ENCODE peak calls at places on chromosome 13, in five cellular contexts. One of them, this sample, is unnamed.

GRCh38 chr13:20142019-20142926 is 18.6 kb downstream of the GJA3 start:
- DNase-seq in left lung: peak; percentile 79
- DNase-seq in dorsolateral prefrontal cortex: no peak
- DNase-seq in tibial nerve: no peak
- DNase-seq in DND-41: no peak
- DNase-seq in this sample: no peak

GRCh38 chr13:99985243-99985874 is 3.8 kb downstream of the ZIC2 start:
- DNase-seq in tibial nerve: no peak
- DNase-seq in dorsolateral prefrontal cortex: no peak
- DNase-seq in DND-41: no peak
- DNase-seq in left lung: peak; percentile 72
- DNase-seq in this sample: no peak

GRCh38 chr13:59674616-59675015 is 489.1 kb downstream of the DIAPH3 start:
- DNase-seq in tibial nerve: no peak
- DNase-seq in dorsolateral prefrontal cortex: no peak
- DNase-seq in DND-41: no peak
- DNase-seq in left lung: no peak
- DNase-seq in this sample: no peak

GRCh38 chr13:95100525-95101121 is 200.6 kb downstream of the ABCC4 start:
- DNase-seq in DND-41: no peak
- DNase-seq in tibial nerve: no peak
- DNase-seq in left lung: no peak
- DNase-seq in dorsolateral prefrontal cortex: no peak
- DNase-seq in this sample: no peak

GRCh38 chr13:102291587-102292218 is 110.1 kb downstream of the FGF14 start:
- DNase-seq in DND-41: no peak
- DNase-seq in left lung: no peak
- DNase-seq in tibial nerve: no peak
- DNase-seq in dorsolateral prefrontal cortex: no peak
- DNase-seq in this sample: no peak

GRCh38 chr13:41802684-41803554 is 158.0 kb downstream of the VWA8 start:
- DNase-seq in left lung: no peak
- DNase-seq in DND-41: no peak
- DNase-seq in tibial nerve: no peak
- DNase-seq in dorsolateral prefrontal cortex: no peak
- DNase-seq in this sample: no peak

GRCh38 chr13:43009506-43009905 is 13.9 kb upstream of the DNAJC15 start:
- DNase-seq in tibial nerve: no peak
- DNase-seq in DND-41: no peak
- DNase-seq in dorsolateral prefrontal cortex: no peak
- DNase-seq in left lung: no peak
- DNase-seq in this sample: no peak

GRCh38 chr13:61756031-61756430 is 340.4 kb upstream of the PCDH20 start:
- DNase-seq in DND-41: no peak
- DNase-seq in dorsolateral prefrontal cortex: no peak
- DNase-seq in tibial nerve: no peak
- DNase-seq in left lung: no peak
- DNase-seq in this sample: no peak

GRCh38 chr13:34731486-34731885 is 210.6 kb upstream of the NBEA start:
- DNase-seq in left lung: no peak
- DNase-seq in dorsolateral prefrontal cortex: no peak
- DNase-seq in tibial nerve: no peak
- DNase-seq in DND-41: no peak
- DNase-seq in this sample: no peak

GRCh38 chr13:30463820-30464495 is 1.8 kb downstream of the HMGB1 start:
- DNase-seq in DND-41: peak; percentile 64
- DNase-seq in left lung: peak; percentile 87
- DNase-seq in dorsolateral prefrontal cortex: peak; percentile 53
- DNase-seq in tibial nerve: peak; percentile 50
- DNase-seq in this sample: peak; percentile 55

GRCh38 chr13:103948477-103948876 is 882.3 kb upstream of the SLC10A2 start:
- DNase-seq in DND-41: no peak
- DNase-seq in tibial nerve: no peak
- DNase-seq in dorsolateral prefrontal cortex: no peak
- DNase-seq in left lung: no peak
- DNase-seq in this sample: no peak

GRCh38 chr13:113046883-113047244 is 58.7 kb upstream of the F7 start:
- DNase-seq in dorsolateral prefrontal cortex: no peak
- DNase-seq in DND-41: no peak
- DNase-seq in tibial nerve: no peak
- DNase-seq in left lung: peak; percentile 39
- DNase-seq in this sample: no peak

GRCh38 chr13:79781829-79782540 is 301.0 kb downstream of the NDFIP2 start:
- DNase-seq in DND-41: no peak
- DNase-seq in left lung: no peak
- DNase-seq in dorsolateral prefrontal cortex: no peak
- DNase-seq in tibial nerve: no peak
- DNase-seq in this sample: no peak

GRCh38 chr13:99686157-99686572 is 184.9 kb downstream of the TM9SF2 start:
- DNase-seq in tibial nerve: no peak
- DNase-seq in DND-41: no peak
- DNase-seq in left lung: no peak
- DNase-seq in dorsolateral prefrontal cortex: no peak
- DNase-seq in this sample: no peak

GRCh38 chr13:41960195-41960699 is 662 bp downstream of the VWA8 start:
- DNase-seq in DND-41: no peak
- DNase-seq in dorsolateral prefrontal cortex: no peak
- DNase-seq in tibial nerve: no peak
- DNase-seq in left lung: no peak
- DNase-seq in this sample: no peak

GRCh38 chr13:74110053-74110452 is 24.2 kb downstream of the KLF12 start:
- DNase-seq in left lung: no peak
- DNase-seq in tibial nerve: no peak
- DNase-seq in dorsolateral prefrontal cortex: no peak
- DNase-seq in DND-41: no peak
- DNase-seq in this sample: no peak

GRCh38 chr13:79349011-79349410 is 57.0 kb downstream of the RBM26 start:
- DNase-seq in tibial nerve: no peak
- DNase-seq in left lung: no peak
- DNase-seq in dorsolateral prefrontal cortex: no peak
- DNase-seq in DND-41: no peak
- DNase-seq in this sample: no peak

GRCh38 chr13:42363941-42364612 is 92.1 kb downstream of the AKAP11 start:
- DNase-seq in left lung: no peak
- DNase-seq in DND-41: no peak
- DNase-seq in tibial nerve: no peak
- DNase-seq in dorsolateral prefrontal cortex: no peak
- DNase-seq in this sample: no peak

GRCh38 chr13:113958373-113958772 is 15.5 kb downstream of the C13orf46 start:
- DNase-seq in dorsolateral prefrontal cortex: no peak
- DNase-seq in left lung: peak; percentile 62
- DNase-seq in DND-41: no peak
- DNase-seq in tibial nerve: no peak
- DNase-seq in this sample: no peak

GRCh38 chr13:73058741-73059459 is at the start of gene KLF5:
- DNase-seq in tibial nerve: peak; percentile 97
- DNase-seq in dorsolateral prefrontal cortex: peak; percentile 84
- DNase-seq in DND-41: peak; percentile 95
- DNase-seq in left lung: peak; percentile 100
- DNase-seq in this sample: peak; percentile 87
- H3K27ac ChIP-seq in tibial nerve: peak within 1 kb of the TSS; percentile 77
- H3K27ac ChIP-seq in dorsolateral prefrontal cortex: no peak within 1 kb of the TSS
- H3K27ac ChIP-seq in DND-41: peak within 1 kb of the TSS; percentile 55
- H3K27ac ChIP-seq in left lung: peak within 1 kb of the TSS; percentile 89
- H3K27ac ChIP-seq in this sample: no peak within 1 kb of the TSS

DNA sequence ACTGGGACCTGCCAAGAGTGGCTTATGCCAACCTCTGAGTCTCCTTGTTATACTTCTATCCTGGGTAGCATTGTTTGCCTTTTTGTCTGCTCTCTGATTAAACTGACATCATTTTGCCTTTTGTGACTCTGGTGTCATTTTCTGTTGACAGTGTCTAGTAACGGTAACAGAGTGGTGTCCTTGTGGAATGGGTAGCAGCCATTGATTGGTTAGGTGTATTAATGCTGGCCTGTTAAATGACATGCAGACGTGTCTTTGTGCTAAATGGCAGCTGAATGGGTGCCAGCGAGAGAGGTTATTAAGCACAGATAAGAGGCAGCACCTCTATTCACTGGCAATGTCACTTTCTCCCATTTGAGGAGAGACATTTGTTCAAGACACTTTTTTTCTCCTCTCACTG is 1289.4 kb downstream of the PCDH9 start:
- DNase-seq in DND-41: no peak
- DNase-seq in left lung: no peak
- DNase-seq in tibial nerve: no peak
- DNase-seq in dorsolateral prefrontal cortex: no peak
- DNase-seq in this sample: no peak
- H3K27ac ChIP-seq in DND-41: no peak overlapping the region
- H3K27ac ChIP-seq in left lung: no peak overlapping the region
- H3K27ac ChIP-seq in tibial nerve: no peak overlapping the region
- H3K27ac ChIP-seq in dorsolateral prefrontal cortex: no peak overlapping the region
- H3K27ac ChIP-seq in this sample: no peak overlapping the region

GRCh38 chr13:48158290-48158689 is 63.4 kb upstream of the MED4 start:
- DNase-seq in left lung: no peak
- DNase-seq in tibial nerve: no peak
- DNase-seq in dorsolateral prefrontal cortex: no peak
- DNase-seq in DND-41: peak; percentile 46
- DNase-seq in this sample: no peak

GRCh38 chr13:48158915-48159314 is 64.0 kb upstream of the MED4 start:
- DNase-seq in tibial nerve: no peak
- DNase-seq in dorsolateral prefrontal cortex: no peak
- DNase-seq in DND-41: no peak
- DNase-seq in left lung: no peak
- DNase-seq in this sample: no peak

GRCh38 chr13:48161530-48162179 is 66.8 kb upstream of the MED4 start:
- DNase-seq in left lung: peak; percentile 82
- DNase-seq in tibial nerve: peak; percentile 55
- DNase-seq in dorsolateral prefrontal cortex: no peak
- DNase-seq in DND-41: no peak
- DNase-seq in this sample: no peak

GRCh38 chr13:48160879-48161278 is 66.0 kb upstream of the MED4 start:
- DNase-seq in tibial nerve: peak; percentile 55
- DNase-seq in DND-41: no peak
- DNase-seq in left lung: no peak
- DNase-seq in dorsolateral prefrontal cortex: no peak
- DNase-seq in this sample: no peak

DNA sequence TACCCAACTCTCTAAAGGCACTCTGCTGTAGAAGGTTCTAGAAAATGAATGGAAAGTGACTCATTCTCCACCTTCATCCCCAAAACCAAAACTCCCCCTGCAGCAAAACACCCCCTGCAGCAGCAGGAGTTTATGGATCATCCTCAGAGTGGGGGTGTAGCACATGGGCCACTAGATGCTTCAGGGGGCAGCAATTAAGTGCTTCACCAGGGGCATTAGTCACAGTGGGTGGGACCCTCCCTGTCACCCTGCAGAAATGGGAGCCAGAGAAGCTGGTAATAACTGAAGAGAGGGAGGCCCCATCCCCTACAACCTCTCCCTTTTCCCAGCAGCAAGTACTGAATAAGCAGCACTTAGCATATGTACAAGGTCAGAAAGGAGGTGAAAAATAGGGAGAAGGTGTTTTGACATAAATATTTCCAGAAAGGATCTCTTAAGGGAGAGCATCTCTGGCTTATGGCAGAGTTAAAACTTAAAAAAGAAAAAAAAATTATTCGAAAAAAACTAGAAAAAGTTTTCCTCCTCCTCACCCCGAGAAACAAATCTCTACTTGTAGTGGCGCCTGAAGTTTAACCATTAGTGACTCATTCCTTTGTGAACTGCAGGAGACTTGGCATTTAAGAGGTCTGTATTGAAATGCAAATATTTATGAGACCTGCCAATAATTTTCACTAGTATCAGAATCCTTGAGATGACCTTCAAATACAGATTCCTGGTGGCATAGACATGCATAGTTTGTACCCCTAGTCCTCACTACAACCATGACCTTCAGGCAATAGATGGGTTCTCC is 64.7 kb upstream of the MED4 start:
- DNase-seq in left lung: no peak
- DNase-seq in dorsolateral prefrontal cortex: no peak
- DNase-seq in tibial nerve: no peak
- DNase-seq in DND-41: no peak
- DNase-seq in this sample: no peak
- H3K27ac ChIP-seq in left lung: peak overlapping the region; percentile 99
- H3K27ac ChIP-seq in dorsolateral prefrontal cortex: no peak overlapping the region
- H3K27ac ChIP-seq in tibial nerve: peak overlapping the region; percentile 38
- H3K27ac ChIP-seq in DND-41: peak overlapping the region; percentile 1
- H3K27ac ChIP-seq in this sample: no peak overlapping the region

GRCh38 chr13:97856001-97856675 is 97.3 kb upstream of the IPO5 start:
- DNase-seq in tibial nerve: peak; percentile 34
- DNase-seq in dorsolateral prefrontal cortex: peak; percentile 28
- DNase-seq in left lung: no peak
- DNase-seq in DND-41: no peak
- DNase-seq in this sample: no peak
- H3K27ac ChIP-seq in tibial nerve: peak overlapping the region; percentile 66
- H3K27ac ChIP-seq in dorsolateral prefrontal cortex: no peak overlapping the region
- H3K27ac ChIP-seq in left lung: no peak overlapping the region
- H3K27ac ChIP-seq in DND-41: no peak overlapping the region
- H3K27ac ChIP-seq in this sample: no peak overlapping the region

DNA sequence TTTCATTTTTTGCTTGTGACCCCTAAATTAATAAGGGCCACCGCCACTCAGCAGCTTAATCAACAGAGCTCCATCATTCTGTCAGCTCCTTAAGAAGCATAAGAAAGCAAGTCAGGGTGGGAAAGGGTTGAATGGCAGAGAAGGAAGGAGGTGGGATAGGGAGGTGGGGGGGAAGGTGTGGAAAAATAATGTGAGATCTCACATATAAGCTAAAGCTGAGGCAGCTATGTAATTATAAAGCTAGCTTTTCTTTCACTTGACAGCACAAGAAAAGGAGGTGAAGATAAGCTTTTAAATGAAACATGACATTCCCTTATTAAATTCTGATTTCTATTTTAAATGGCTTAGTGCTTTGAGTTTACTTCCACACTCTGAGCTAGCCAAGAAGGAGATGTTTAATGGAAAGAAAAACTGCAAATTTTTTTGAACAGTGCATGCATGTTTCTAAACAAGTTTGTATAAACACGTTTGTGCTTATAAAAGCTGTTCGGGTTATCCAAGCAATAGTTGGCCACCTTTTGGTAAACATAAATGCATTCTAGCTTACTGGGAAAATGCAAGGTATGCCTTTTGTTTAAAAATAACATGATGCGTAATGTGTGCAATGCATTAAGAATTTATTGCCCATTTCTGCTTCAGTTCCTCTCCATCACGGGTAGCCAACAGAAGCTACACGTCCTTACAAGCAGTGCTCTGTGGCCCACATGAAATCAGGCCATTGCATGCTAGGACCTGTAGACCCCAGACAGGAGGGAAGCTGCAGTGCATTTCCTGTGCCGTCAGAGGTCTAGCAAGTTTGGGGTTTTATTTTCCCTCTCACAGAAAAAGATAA is 96.2 kb downstream of the LHFPL6 start:
- DNase-seq in tibial nerve: no peak
- DNase-seq in left lung: no peak
- DNase-seq in dorsolateral prefrontal cortex: no peak
- DNase-seq in DND-41: no peak
- DNase-seq in this sample: no peak
- H3K27ac ChIP-seq in tibial nerve: no peak overlapping the region
- H3K27ac ChIP-seq in left lung: no peak overlapping the region
- H3K27ac ChIP-seq in dorsolateral prefrontal cortex: no peak overlapping the region
- H3K27ac ChIP-seq in DND-41: no peak overlapping the region
- H3K27ac ChIP-seq in this sample: no peak overlapping the region